ENCODE peak calls at places on chromosomes 16 and 17, in nine cellular contexts. T is CD8-positive, alpha-beta memory T cell; S is thoracic aorta; C is tibial nerve; R is lung; V is Caco-2; J is heart right ventricle; Q is tibial artery; U is upper lobe of right lung. G is an unnamed sample. For H3K9me3, the result is how much of the 10 kb centered on the place peaks cover.

GRCh38 chr17:56833023-56833811 is 503 bp downstream of the C17orf67 start:
- DNase-seq in V (peak), T (peak), C (peak), R (peak), Q (peak), J (peak), U (peak), S (no peak), G (peak)

GRCh38 chr17:59829217-59830006 is 63.3 kb downstream of the TUBD1 start:
- DNase-seq in J (peak), V (peak), Q (no peak), R (no peak), S (no peak), T (no peak), C (no peak), U (no peak), G (no peak)

GRCh38 chr17:79965806-79966205 is 69.9 kb downstream of the TBC1D16 start:
- DNase-seq in J (no peak), R (no peak), U (peak), S (no peak), T (no peak), C (no peak), V (no peak), Q (no peak), G (no peak)

GRCh38 chr17:57987582-57988300 is at the start of gene VEZF1:
- DNase-seq in S (no peak), J (peak), U (peak), C (peak), R (peak), T (peak), Q (peak), V (peak), G (peak)

GRCh38 chr17:73824321-73824720 is 180.1 kb upstream of the SDK2 start:
- DNase-seq in S (no peak), C (no peak), J (no peak), V (no peak), U (no peak), Q (no peak), R (no peak), T (no peak), G (no peak)

GRCh38 chr16:22189473-22190168 is 16.5 kb upstream of the EEF2K start:
- DNase-seq in J (peak), V (no peak), Q (peak), R (no peak), C (peak), U (peak), T (peak), S (no peak), G (peak)

GRCh38 chr17:43456661-43457361 is 27.0 kb upstream of the DHX8 start:
- DNase-seq in S (no peak), C (peak), Q (peak), J (peak), U (no peak), R (peak), T (no peak), V (no peak), G (no peak)

GRCh38 chr17:51079049-51079448 is 41.6 kb downstream of the SPAG9 start:
- DNase-seq in J (no peak), C (no peak), U (no peak), Q (no peak), V (no peak), T (no peak), S (no peak), R (no peak), G (no peak)

GRCh38 chr17:78658281-78658785 is 81.1 kb upstream of the DNAH17 start:
- DNase-seq in Q (no peak), C (no peak), U (peak), R (no peak), J (no peak), V (no peak), S (no peak), T (no peak), G (no peak)

GRCh38 chr16:27174007-27174406 is 29.3 kb upstream of the KDM8 start:
- DNase-seq in R (no peak), T (peak), S (no peak), U (no peak), V (no peak), C (no peak), J (no peak), Q (no peak), G (peak)

GRCh38 chr17:12318614-12319266 is 298.1 kb downstream of the MAP2K4 start:
- DNase-seq in T (no peak), S (peak), R (no peak), V (no peak), Q (peak), U (no peak), J (no peak), C (no peak), G (no peak)

GRCh38 chr17:2347805-2348685 is 10.7 kb downstream of the SGSM2 start:
- DNase-seq in T (no peak), U (peak), S (no peak), Q (no peak), V (peak), J (no peak), C (no peak), R (no peak), G (no peak)

GRCh38 chr17:67200727-67201301 is 44.2 kb downstream of the HELZ start:
- DNase-seq in V (peak), S (no peak), R (no peak), C (no peak), U (no peak), T (no peak), J (no peak), Q (no peak), G (no peak)

GRCh38 chr17:80445152-80446110 is 30.5 kb downstream of the ENDOV start:
- DNase-seq in S (no peak), Q (no peak), V (no peak), C (no peak), J (no peak), R (no peak), T (no peak), U (no peak), G (no peak)

GRCh38 chr16:65657051-65657450 is 535.2 kb upstream of the CDH11 start:
- DNase-seq in J (no peak), U (no peak), V (no peak), C (no peak), S (no peak), R (no peak), Q (no peak), T (no peak), G (no peak)

GRCh38 chr16:74603848-74604247 is 3.1 kb downstream of the GLG1 start:
- DNase-seq in T (no peak), J (no peak), Q (no peak), R (no peak), U (no peak), V (no peak), C (no peak), S (no peak), G (no peak)

GRCh38 chr17:76512366-76513305 is 11.4 kb upstream of the RHBDF2 start:
- DNase-seq in J (no peak), T (no peak), S (no peak), C (no peak), V (no peak), Q (no peak), U (no peak), R (no peak), G (no peak)

GRCh38 chr17:45112559-45113423 is 19.5 kb downstream of the PLCD3 start:
- DNase-seq in S (no peak), C (no peak), T (no peak), Q (no peak), U (no peak), J (no peak), R (no peak), V (no peak), G (no peak)

GRCh38 chr17:56937688-56938087 is 23.2 kb downstream of the COIL start:
- DNase-seq in C (no peak), Q (no peak), S (no peak), T (no peak), R (no peak), V (no peak), J (no peak), U (no peak), G (no peak)

GRCh38 chr16:84672276-84673202 is 24.2 kb downstream of the KLHL36 start:
- DNase-seq in J (peak), C (peak), R (peak), U (peak), Q (peak), T (peak), S (peak), V (peak), G (peak)

GRCh38 chr17:42342242-42343008 is 45.8 kb downstream of the STAT3 start:
- DNase-seq in T (no peak), V (no peak), C (no peak), J (no peak), Q (no peak), U (no peak), S (no peak), R (no peak), G (no peak)

GRCh38 chr16:77820340-77820739 is 32.0 kb downstream of the VAT1L start:
- DNase-seq in S (no peak), Q (no peak), U (no peak), C (no peak), T (no peak), R (no peak), J (no peak), V (no peak), G (no peak)

GRCh38 chr16:1674751-1675664 is 3.1 kb upstream of the JPT2 start:
- DNase-seq in C (no peak), J (no peak), U (no peak), V (no peak), Q (no peak), S (no peak), R (no peak), T (no peak), G (no peak)

GRCh38 chr16:62755938-62756337 is 719.7 kb upstream of the CDH8 start:
- DNase-seq in T (no peak), R (no peak), Q (no peak), U (no peak), C (no peak), S (no peak), J (no peak), V (no peak), G (no peak)

GRCh38 chr16:19601083-19601976 is 45.8 kb downstream of the VPS35L start:
- DNase-seq in Q (no peak), R (no peak), J (no peak), S (no peak), U (no peak), V (peak), C (peak), T (peak), G (peak)

GRCh38 chr16:57113664-57114063 is 21.3 kb downstream of the CPNE2 start:
- DNase-seq in T (no peak), V (no peak), C (no peak), Q (no peak), U (no peak), S (no peak), R (no peak), J (no peak), G (no peak)

GRCh38 chr16:21281698-21282389 is 3.8 kb upstream of the CRYM start:
- DNase-seq in V (no peak), Q (no peak), C (no peak), S (no peak), R (no peak), J (no peak), T (no peak), U (no peak), G (no peak)

GRCh38 chr16:67241008-67241900 is 6.0 kb downstream of the FHOD1 start:
- DNase-seq in C (no peak), V (peak), Q (peak), S (no peak), T (no peak), R (peak), J (peak), U (peak), G (no peak)

GRCh38 chr17:58840820-58841612 is 85.4 kb downstream of the PPM1E start:
- DNase-seq in J (no peak), R (no peak), C (no peak), U (no peak), S (no peak), T (no peak), Q (no peak), V (no peak), G (no peak)

GRCh38 chr16:56625140-56625942 is at the start of gene MT1E:
- DNase-seq in T (peak), V (no peak), J (peak), R (peak), U (peak), C (peak), Q (peak), S (no peak), G (peak)

GRCh38 chr16:4686497-4687210 is 6.7 kb upstream of the NUDT16L1 start:
- DNase-seq in T (no peak), R (no peak), C (no peak), J (no peak), Q (no peak), U (no peak), S (no peak), V (no peak), G (no peak)

GRCh38 chr16:4615389-4616046 is 830 bp upstream of the UBALD1 start:
- DNase-seq in V (no peak), U (no peak), T (no peak), Q (no peak), J (no peak), C (peak), S (no peak), R (no peak), G (no peak)

GRCh38 chr17:62098623-62099231 is 33.6 kb upstream of the MED13 start:
- DNase-seq in J (no peak), R (no peak), T (no peak), C (no peak), V (no peak), U (no peak), Q (no peak), S (no peak), G (no peak)

GRCh38 chr16:10408824-10409381 is 23.0 kb downstream of the ATF7IP2 start:
- DNase-seq in V (no peak), J (no peak), Q (no peak), U (no peak), T (no peak), R (no peak), S (no peak), C (no peak), G (no peak)

GRCh38 chr16:10412935-10413601 is 27.2 kb downstream of the ATF7IP2 start:
- DNase-seq in U (no peak), T (no peak), Q (no peak), J (no peak), V (no peak), R (no peak), C (no peak), S (no peak), G (no peak)

GRCh38 chr16:10405386-10405939 is 19.6 kb downstream of the ATF7IP2 start:
- DNase-seq in V (no peak), U (no peak), C (no peak), S (no peak), J (peak), R (no peak), T (no peak), Q (no peak), G (no peak)

DNA sequence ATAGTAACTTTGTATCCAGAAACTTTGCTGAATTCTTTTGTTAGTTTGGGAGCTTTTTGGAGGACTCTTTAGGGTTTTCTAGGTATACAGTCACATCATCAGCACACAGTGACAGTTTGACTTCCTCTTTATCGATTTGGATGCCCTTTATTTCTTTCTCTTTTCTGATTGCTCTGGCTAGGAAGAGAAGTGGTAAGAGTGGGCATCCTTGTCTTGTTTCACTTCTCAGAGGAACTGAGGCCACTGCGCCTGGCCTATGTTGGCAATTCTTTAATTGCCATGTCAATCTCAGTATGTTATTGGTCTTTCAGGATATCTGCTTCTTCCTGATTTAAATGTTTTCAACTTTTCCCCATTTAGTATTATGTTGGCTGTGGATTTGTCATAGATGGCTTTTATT is 24.6 kb downstream of the ATF7IP2 start:
- DNase-seq in V (no peak), R (no peak), C (no peak), J (no peak), S (no peak), U (no peak), Q (no peak), T (no peak), G (no peak)
- H3K9me3 ChIP-seq in V (under half), R (under half), C (under half), J (under half), S (under half), U (half or more), Q (half or more), T (under half), G (under half)

DNA sequence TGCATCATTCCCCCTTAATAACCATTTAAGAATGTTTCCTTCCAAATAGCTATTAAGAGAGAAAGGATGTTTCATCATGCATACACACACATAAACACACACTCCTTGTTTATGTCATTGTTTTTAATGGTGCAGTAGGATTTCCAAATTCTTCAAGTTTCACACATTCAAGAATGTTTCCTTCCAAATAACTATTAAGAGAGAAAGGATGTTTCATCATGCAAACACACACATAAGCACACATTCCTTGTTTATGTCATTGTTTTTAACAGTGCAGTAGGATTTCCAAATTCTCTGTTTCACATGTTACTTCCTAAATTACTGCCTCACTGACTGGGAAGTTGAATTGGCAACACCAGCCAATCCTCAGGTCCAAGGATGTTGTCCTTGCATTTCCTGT is 7.7 kb downstream of the TOX3 start:
- DNase-seq in Q (no peak), J (no peak), U (no peak), C (no peak), T (no peak), V (no peak), R (no peak), S (no peak), G (no peak)
- H3K9me3 ChIP-seq in Q (under half), J (under half), U (under half), C (under half), T (under half), V (under half), R (under half), S (under half), G (under half)

DNA sequence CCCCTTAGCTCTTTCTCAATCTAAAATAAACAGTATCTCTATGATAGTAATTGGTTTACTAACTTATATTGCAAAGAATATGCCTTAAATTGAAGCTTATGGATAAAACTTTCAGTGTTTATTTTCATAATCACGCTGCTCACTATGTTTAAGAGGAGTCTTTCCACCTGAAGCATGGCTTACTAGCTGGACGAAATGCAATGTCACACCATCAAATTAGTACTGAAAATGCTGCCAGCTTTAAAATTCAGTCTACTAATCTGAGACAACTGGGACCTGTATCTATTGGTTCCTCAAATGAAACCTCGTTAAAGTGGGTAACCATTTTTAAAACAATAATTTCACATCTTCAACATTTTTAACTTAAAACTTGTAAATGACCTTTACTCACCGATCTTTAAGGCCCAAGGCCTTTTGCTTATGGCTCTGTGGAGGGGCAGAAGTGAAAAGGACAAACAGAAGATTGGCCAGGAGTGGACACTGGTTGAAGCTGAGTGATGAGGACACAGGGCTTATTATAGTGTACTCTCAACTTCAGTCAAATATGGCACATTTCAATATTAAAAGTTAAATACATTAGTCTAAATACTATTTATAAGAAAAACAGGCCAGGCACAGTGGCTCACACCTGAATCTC is 212.8 kb upstream of the WSB1 start:
- DNase-seq in T (no peak), U (no peak), V (no peak), R (no peak), C (no peak), Q (no peak), S (no peak), J (no peak), G (no peak)
- H3K9me3 ChIP-seq in T (under half), U (under half), V (under half), R (under half), C (under half), Q (under half), S (under half), J (under half), G (under half)

GRCh38 chr17:5783851-5784250 is 199.5 kb upstream of the NLRP1 start:
- DNase-seq in R (no peak), V (no peak), S (no peak), C (no peak), U (no peak), Q (no peak), J (no peak), T (no peak), G (no peak)

GRCh38 chr17:5784791-5785190 is 200.5 kb upstream of the NLRP1 start:
- DNase-seq in S (no peak), T (no peak), C (no peak), R (no peak), Q (no peak), J (no peak), U (no peak), V (no peak), G (no peak)

GRCh38 chr17:5785867-5786509 is 201.7 kb upstream of the NLRP1 start:
- DNase-seq in U (no peak), R (no peak), V (no peak), T (no peak), J (no peak), S (no peak), Q (no peak), C (no peak), G (no peak)

GRCh38 chr17:5786510-5786875 is 202.2 kb upstream of the NLRP1 start:
- DNase-seq in T (no peak), V (no peak), Q (no peak), J (no peak), C (no peak), S (no peak), U (no peak), R (no peak), G (no peak)

GRCh38 chr17:5785343-5785742 is 201.0 kb upstream of the NLRP1 start:
- DNase-seq in U (no peak), Q (no peak), C (no peak), J (no peak), R (no peak), T (no peak), S (no peak), V (no peak), G (no peak)
- H3K9me3 ChIP-seq in U (under half), Q (under half), C (under half), J (under half), R (under half), T (under half), S (under half), V (under half), G (under half)

DNA sequence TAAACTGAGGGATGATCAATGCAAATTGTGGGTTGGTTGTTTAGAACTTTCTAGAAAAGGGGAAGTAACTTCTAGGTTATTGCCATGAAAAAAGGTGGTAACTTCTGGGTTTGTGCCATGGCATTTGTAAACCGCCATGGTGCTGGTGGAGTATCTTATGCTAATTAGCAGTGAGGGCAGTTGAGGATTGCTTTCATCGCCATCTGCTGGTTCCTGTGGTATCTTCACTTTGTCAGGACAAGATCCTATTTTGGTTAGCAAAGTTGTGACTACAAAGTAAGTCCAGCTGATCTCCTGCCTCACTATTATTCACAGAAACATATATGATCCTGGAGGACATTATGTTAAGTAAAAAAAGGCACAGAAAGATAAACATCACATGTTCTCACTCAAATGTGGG is 1332.3 kb downstream of the CDH11 start:
- DNase-seq in J (no peak), U (no peak), R (no peak), C (no peak), V (no peak), T (no peak), Q (no peak), S (no peak), G (no peak)
- H3K9me3 ChIP-seq in J (under half), U (under half), R (under half), C (under half), V (under half), T (under half), Q (under half), S (under half), G (under half)

GRCh38 chr17:63290784-63291183 is 155.3 kb downstream of the CYB561 start:
- DNase-seq in V (no peak), C (no peak), S (no peak), U (no peak), R (no peak), T (no peak), J (no peak), Q (no peak), G (no peak)

GRCh38 chr17:63286254-63286653 is 159.9 kb downstream of the CYB561 start:
- DNase-seq in T (no peak), R (no peak), Q (no peak), U (no peak), V (no peak), S (no peak), C (no peak), J (no peak), G (no peak)

GRCh38 chr17:63289931-63290330 is 156.2 kb downstream of the CYB561 start:
- DNase-seq in T (no peak), S (no peak), U (no peak), C (no peak), R (no peak), V (no peak), Q (no peak), J (no peak), G (no peak)

GRCh38 chr17:63282455-63282854 is 163.7 kb downstream of the CYB561 start:
- DNase-seq in S (no peak), J (no peak), C (no peak), T (no peak), Q (no peak), U (no peak), R (no peak), V (no peak), G (no peak)

GRCh38 chr17:63285566-63285965 is 160.5 kb downstream of the CYB561 start:
- DNase-seq in J (no peak), Q (no peak), U (no peak), R (no peak), T (no peak), V (no peak), C (no peak), S (no peak), G (no peak)
- H3K9me3 ChIP-seq in J (under half), Q (under half), U (under half), R (under half), T (under half), V (under half), C (under half), S (under half), G (under half)